ENCODE peak calls at places on chromosome 4, in six cellular contexts. P is choroid plexus epithelial cell, R is GM10248, S is WTC11, M is progenitor cell of endocrine pancreas, O is transverse colon. K is an unnamed sample.

GRCh38 chr4:144787365-144788263 is 141.7 kb downstream of the HHIP start:
- DNase-seq in P (peak; percentile 72), R (peak; percentile 26), O (no peak), M (no peak), S (no peak), K (peak; percentile 35)

GRCh38 chr4:88211473-88212252 is 53.2 kb upstream of the ABCG2 start:
- DNase-seq in P (peak; percentile 62), S (no peak), R (peak; percentile 53), M (peak; percentile 33), O (peak; percentile 20), K (peak; percentile 55)

GRCh38 chr4:145034727-145035211 is 63.2 kb downstream of the ANAPC10 start:
- DNase-seq in S (no peak), M (no peak), R (no peak), O (no peak), P (peak; percentile 90), K (no peak)

GRCh38 chr4:69727924-69728323 is 32.5 kb downstream of the SULT1B1 start:
- DNase-seq in P (peak; percentile 60), R (no peak), O (no peak), S (no peak), M (no peak), K (no peak)

GRCh38 chr4:25160714-25161598 is 707 bp upstream of the SEPSECS start:
- DNase-seq in O (no peak), M (no peak), P (peak; percentile 22), S (no peak), R (no peak), K (peak; percentile 22)

GRCh38 chr4:169383724-169384123 is 113.0 kb upstream of the SH3RF1 start:
- DNase-seq in O (no peak), R (no peak), S (no peak), M (no peak), P (peak; percentile 85), K (no peak)

GRCh38 chr4:112559053-112559452 is 43.1 kb upstream of the NEUROG2 start:
- DNase-seq in O (no peak), R (no peak), M (no peak), S (no peak), P (no peak), K (no peak)

GRCh38 chr4:7649741-7650531 is 215.2 kb upstream of the PSAPL1 start:
- DNase-seq in S (no peak), P (peak; percentile 92), M (no peak), O (peak; percentile 24), R (no peak), K (no peak)

GRCh38 chr4:24547979-24548378 is 36.4 kb downstream of the DHX15 start:
- DNase-seq in P (no peak), O (no peak), M (no peak), R (no peak), S (no peak), K (no peak)

GRCh38 chr4:109730294-109731051 is 603 bp upstream of the PLA2G12A start:
- DNase-seq in M (peak; percentile 30), R (no peak), S (peak; percentile 61), P (peak; percentile 59), O (peak; percentile 68), K (no peak)

GRCh38 chr4:1969928-1970723 is 38.6 kb downstream of the NELFA start:
- DNase-seq in M (no peak), P (no peak), S (no peak), O (no peak), R (no peak), K (no peak)

GRCh38 chr4:107991945-107992625 is 2.4 kb downstream of the HADH start:
- DNase-seq in M (no peak), P (peak; percentile 46), R (no peak), S (no peak), O (no peak), K (no peak)

GRCh38 chr4:80229590-80229989 is 32.3 kb downstream of the PRDM8 start:
- DNase-seq in R (no peak), M (no peak), O (no peak), S (no peak), P (no peak), K (no peak)

GRCh38 chr4:149927514-149927913 is 111.9 kb upstream of the IQCM start:
- DNase-seq in O (no peak), R (no peak), S (no peak), P (no peak), M (no peak), K (no peak)

GRCh38 chr4:149928507-149928906 is 112.9 kb upstream of the IQCM start:
- DNase-seq in R (no peak), P (no peak), M (no peak), O (no peak), S (no peak), K (no peak)

GRCh38 chr4:149932188-149932587 is 116.5 kb upstream of the IQCM start:
- DNase-seq in M (no peak), O (no peak), S (no peak), P (no peak), R (no peak), K (no peak)

GRCh38 chr4:149933883-149934282 is 118.2 kb upstream of the IQCM start:
- DNase-seq in R (no peak), P (no peak), S (no peak), M (no peak), O (no peak), K (no peak)

DNA sequence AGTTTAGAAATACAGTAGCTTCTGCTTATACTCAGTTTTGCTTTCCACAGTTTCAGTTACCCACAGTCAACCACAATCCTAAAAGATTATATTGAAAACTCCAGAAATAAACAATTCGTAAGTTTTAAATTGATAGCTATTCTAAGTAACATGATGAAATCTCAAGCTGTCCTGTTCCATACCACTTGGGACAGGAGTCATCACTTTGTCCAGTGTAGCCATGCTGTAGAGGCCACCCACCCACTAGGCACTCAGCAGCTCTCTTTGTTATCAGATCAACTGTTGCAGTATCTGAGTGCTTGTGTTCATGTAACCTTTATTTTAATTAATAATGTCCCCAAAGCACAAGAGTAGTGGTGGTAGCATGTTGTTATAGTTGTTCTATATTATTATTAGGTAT is 117.5 kb upstream of the IQCM start:
- DNase-seq in R (no peak), S (no peak), O (no peak), M (no peak), P (no peak), K (no peak)
- TF ChIP-seq CTCF in R (no peak), S (no peak), O (no peak), M (no peak), P (no peak), K (no peak)

GRCh38 chr4:75514131-75514948 is at the start of the genes RCHY1 and THAP6:
- DNase-seq in S (peak; percentile 94), M (peak; percentile 87), R (peak; percentile 85), P (peak; percentile 94), O (peak; percentile 97), K (peak; percentile 86)
- TF ChIP-seq CTCF in S (no peak), M (peak; percentile 6), R (no peak), P (no peak), O (no peak), K (no peak)

GRCh38 chr4:130356873-130357272 is 1260.9 kb downstream of the C4orf33 start:
- DNase-seq in M (no peak), O (no peak), P (no peak), S (no peak), R (no peak), K (no peak)

GRCh38 chr4:130361616-130362015 is 1265.7 kb downstream of the C4orf33 start:
- DNase-seq in O (no peak), P (no peak), R (no peak), M (no peak), S (no peak), K (no peak)

DNA sequence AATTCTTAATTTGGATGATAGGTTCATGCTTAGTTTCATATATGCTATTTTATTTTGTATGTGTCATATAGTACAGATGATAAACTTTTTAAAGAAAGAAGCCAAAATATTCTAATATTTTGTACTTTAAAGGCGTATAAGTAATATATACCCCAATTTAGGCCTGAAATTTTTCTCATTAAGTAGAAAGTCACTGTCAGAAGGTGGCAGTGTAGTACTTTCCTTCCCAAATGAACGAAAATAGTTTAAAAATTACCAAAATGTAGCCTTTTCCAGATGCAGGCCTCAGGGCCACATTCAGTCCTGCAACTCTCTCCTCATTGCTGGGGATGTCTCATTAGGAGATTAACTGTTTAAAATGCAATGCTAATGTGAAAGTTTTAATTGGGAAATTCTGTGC is 1263.6 kb downstream of the C4orf33 start:
- DNase-seq in S (no peak), P (peak; percentile 69), R (no peak), M (no peak), O (no peak), K (no peak)
- TF ChIP-seq CTCF in S (no peak), P (peak; percentile 66), R (no peak), M (peak; percentile 53), O (no peak), K (no peak)

DNA sequence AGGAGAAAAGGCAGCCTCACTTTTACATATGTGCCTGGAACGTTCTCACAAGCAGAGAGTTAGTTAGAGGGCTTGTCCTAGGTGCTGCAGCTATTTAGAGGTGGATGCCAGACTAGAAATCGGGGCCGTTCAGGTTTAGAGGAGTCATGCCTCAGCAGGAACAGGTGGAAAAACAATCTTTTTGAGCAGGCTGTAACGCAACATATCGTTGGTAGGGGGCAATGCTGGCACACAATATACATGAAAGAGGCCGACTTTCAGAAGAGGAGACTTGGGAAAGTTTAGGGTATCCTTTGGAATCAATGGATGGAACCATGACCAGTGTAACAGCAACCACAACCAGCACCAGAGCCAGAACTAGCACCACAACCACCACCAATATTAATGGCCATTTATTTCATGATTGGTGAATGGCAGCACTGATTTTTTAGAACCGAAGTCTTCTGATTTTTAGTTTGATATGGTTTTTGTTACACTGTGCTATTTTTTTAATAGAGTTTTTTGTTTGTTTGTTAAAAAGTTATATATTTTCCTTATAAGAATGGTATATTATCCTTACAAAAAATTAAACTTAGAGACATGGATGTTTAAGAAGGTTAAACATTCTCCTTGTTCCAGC is 14.9 kb upstream of the PAQR3 start:
- DNase-seq in O (no peak), S (peak; percentile 37), P (peak; percentile 50), R (no peak), M (no peak), K (no peak)
- TF ChIP-seq CTCF in O (no peak), S (peak; percentile 57), P (peak; percentile 69), R (peak; percentile 41), M (peak; percentile 67), K (no peak)

GRCh38 chr4:77783881-77784280 is 35.3 kb downstream of the CNOT6L start:
- DNase-seq in O (no peak), P (no peak), S (no peak), R (no peak), M (no peak), K (no peak)
- TF ChIP-seq CTCF in O (no peak), P (no peak), S (no peak), R (no peak), M (no peak), K (no peak)

GRCh38 chr4:119284876-119285611 is 36.9 kb downstream of the FABP2 start:
- DNase-seq in P (peak; percentile 66), R (no peak), O (no peak), M (no peak), S (no peak), K (no peak)

GRCh38 chr4:119286377-119287002 is 35.4 kb downstream of the FABP2 start:
- DNase-seq in S (no peak), R (no peak), O (no peak), M (no peak), P (peak; percentile 93), K (no peak)

GRCh38 chr4:119290598-119290997 is 31.3 kb downstream of the FABP2 start:
- DNase-seq in P (no peak), M (no peak), O (no peak), R (no peak), S (no peak), K (no peak)

DNA sequence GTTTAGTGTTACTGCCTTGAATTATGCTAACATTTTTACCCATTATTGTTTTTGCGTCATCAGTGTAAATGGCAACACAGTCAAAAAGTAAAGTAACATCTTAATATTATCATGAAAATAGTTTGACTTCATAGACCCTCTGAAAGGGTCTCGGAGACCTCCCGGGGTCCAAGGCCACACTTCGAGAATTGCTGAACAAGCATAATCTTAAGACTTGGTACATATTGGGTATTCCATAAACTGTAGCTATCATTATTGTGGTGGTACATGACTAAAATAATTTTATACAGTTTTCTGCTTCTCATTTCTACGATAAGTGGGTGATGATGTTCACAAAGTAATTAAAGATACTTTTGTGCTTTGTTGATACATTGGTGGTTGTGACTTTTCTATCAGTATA is 32.6 kb downstream of the FABP2 start:
- DNase-seq in O (no peak), P (no peak), M (no peak), S (no peak), R (no peak), K (no peak)
- TF ChIP-seq CTCF in O (no peak), P (no peak), M (no peak), S (no peak), R (no peak), K (no peak)

K was measured in GM13976.